ENCODE peak calls at places on chromosome X, in eight cellular contexts. L, S, G, D, M, Y, K and C are unnamed samples. For H3K36me3, the result is how much of the 10 kb centered on the place peaks cover.

GRCh38 chrX:68853665-68854251 is 24.9 kb downstream of the EFNB1 start:
- DNase-seq in L (no peak), S (no peak), G (no peak), D (no peak), M (no peak), Y (no peak), K (no peak), C (no peak)

GRCh38 chrX:9875801-9876200 is 89.6 kb downstream of the SHROOM2 start:
- DNase-seq in L (no peak), S (peak), G (no peak), D (no peak), M (no peak), Y (no peak), K (no peak), C (no peak)

GRCh38 chrX:25198891-25199290 is 183.1 kb upstream of the ARX start:
- DNase-seq in L (no peak), S (no peak), G (no peak), D (no peak), M (no peak), Y (peak), K (no peak), C (no peak)

GRCh38 chrX:103782640-103783039 is 6.0 kb downstream of the PLP1 start:
- DNase-seq in L (no peak), S (no peak), G (no peak), D (no peak), M (no peak), Y (no peak), K (no peak), C (no peak)

GRCh38 chrX:50838820-50839600 is 25.0 kb upstream of the SHROOM4 start:
- DNase-seq in L (no peak), S (no peak), G (no peak), D (no peak), M (no peak), Y (no peak), K (no peak), C (peak)

GRCh38 chrX:119398974-119399771 is at the start of gene SLC25A43:
- DNase-seq in L (peak), S (no peak), G (peak), D (no peak), M (peak), Y (no peak), K (peak), C (no peak)

GRCh38 chrX:97215166-97215565 is 331.5 kb downstream of the RPA4 start:
- DNase-seq in L (no peak), S (no peak), G (no peak), D (peak), M (no peak), Y (no peak), K (no peak), C (no peak)

GRCh38 chrX:15451913-15452312 is 41.2 kb downstream of the PIR start:
- DNase-seq in L (no peak), S (no peak), G (no peak), D (no peak), M (peak), Y (no peak), K (no peak), C (no peak)

GRCh38 chrX:132488092-132488749 is 617 bp downstream of the MBNL3 start:
- DNase-seq in L (peak), S (no peak), G (no peak), D (no peak), M (no peak), Y (no peak), K (peak), C (no peak)

GRCh38 chrX:12790878-12791252 is 347 bp upstream of the PRPS2 start:
- DNase-seq in L (no peak), S (no peak), G (no peak), D (no peak), M (no peak), Y (no peak), K (peak), C (no peak)

GRCh38 chrX:153927686-153927935 is 1.5 kb upstream of the ARHGAP4 start:
- DNase-seq in L (no peak), S (no peak), G (no peak), D (no peak), M (no peak), Y (no peak), K (peak), C (no peak)

GRCh38 chrX:18170910-18171309 is 49.8 kb downstream of the BEND2 start:
- DNase-seq in L (no peak), S (no peak), G (no peak), D (no peak), M (no peak), Y (no peak), K (no peak), C (no peak)

GRCh38 chrX:109577055-109577454 is 40.4 kb downstream of the NXT2 start:
- DNase-seq in L (no peak), S (no peak), G (no peak), D (no peak), M (no peak), Y (no peak), K (no peak), C (no peak)

GRCh38 chrX:46582325-46582724 is 8.8 kb downstream of the CHST7 start:
- DNase-seq in L (no peak), S (no peak), G (no peak), D (no peak), M (no peak), Y (no peak), K (no peak), C (no peak)

GRCh38 chrX:45711231-45711630 is 510.6 kb upstream of the DIPK2B start:
- DNase-seq in L (no peak), S (no peak), G (no peak), D (no peak), M (no peak), Y (no peak), K (no peak), C (no peak)

GRCh38 chrX:6738518-6739470 is 203.9 kb upstream of the VCX3A start:
- DNase-seq in L (no peak), S (no peak), G (no peak), D (no peak), M (no peak), Y (no peak), K (peak), C (no peak)

GRCh38 chrX:30786374-30786773 is 102.7 kb downstream of the TAB3 start:
- DNase-seq in L (no peak), S (no peak), G (no peak), D (no peak), M (no peak), Y (no peak), K (no peak), C (no peak)
- H3K4me3 ChIP-seq in L (no peak), S (no peak), G (no peak), D (no peak), M (no peak), Y (no peak), K (no peak), C (no peak)

DNA sequence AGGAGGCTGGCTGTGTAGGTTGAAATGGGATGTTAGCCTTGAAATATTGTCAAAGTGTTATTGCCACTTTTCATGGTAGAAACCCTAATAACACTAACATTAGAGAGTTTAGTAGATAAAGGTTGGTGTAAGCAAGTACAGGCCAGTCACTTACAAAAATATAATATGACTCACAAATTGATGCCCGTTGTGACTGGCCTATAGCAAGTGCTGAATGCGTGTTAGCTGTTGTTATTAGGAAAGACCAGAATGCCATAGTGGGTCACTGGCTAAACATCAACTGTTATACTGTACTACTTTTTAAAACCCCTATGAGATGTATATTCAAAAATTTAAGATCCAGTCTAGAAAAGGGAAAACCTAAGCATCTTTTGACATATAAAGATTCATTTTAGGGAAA is 20.4 kb upstream of the GDPD2 start:
- DNase-seq in L (no peak), S (no peak), G (no peak), D (no peak), M (no peak), Y (no peak), K (no peak), C (no peak)
- H3K36me3 ChIP-seq in L (under half), S (under half), G (under half), D (under half), M (under half), Y (under half), K (under half), C (under half)

DNA sequence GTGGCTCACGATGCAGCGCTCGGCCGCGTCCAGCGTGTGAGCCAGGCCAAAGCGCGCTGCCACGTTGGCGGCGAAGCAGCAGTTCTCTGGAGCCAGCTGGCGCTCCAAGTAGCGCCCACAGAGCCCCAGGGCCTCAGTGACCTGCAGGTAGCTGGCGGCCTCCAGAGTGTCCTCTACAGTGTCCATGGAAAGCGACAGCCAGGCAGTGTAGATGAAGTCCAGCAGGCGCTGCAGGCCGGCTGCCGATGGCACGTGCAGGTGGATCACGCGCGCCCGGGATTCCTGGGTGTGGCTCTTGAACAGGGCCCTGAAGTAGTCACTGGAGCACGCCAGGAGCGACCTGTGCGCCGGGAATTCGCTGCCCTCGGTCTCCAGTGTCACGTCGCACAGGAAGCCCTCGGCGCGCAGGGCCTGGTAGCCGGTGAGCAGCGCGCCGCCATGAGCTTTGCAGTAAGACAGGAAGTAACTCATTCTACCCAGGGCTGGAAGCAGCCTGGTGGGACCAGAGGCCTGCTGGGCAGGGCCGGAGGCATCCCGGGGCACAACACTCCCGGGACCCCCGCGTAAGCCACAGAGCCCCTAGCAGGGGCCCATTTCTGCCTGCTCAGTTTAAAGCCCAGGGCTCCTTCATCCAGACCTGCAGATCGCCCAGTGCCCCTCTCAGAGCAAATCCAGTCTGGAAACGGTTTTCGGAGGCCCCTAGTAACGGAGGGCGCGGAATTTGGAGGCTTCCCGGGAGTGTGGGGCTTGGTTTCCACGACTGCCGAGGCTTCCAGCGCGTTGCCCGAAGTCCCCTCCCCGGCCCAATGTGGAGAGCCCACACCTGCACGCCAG is 595 bp downstream of the KLHL34 start:
- DNase-seq in L (no peak), S (no peak), G (peak), D (no peak), M (peak), Y (peak), K (no peak), C (no peak)
- H3K4me3 ChIP-seq in L (peak), S (no peak), G (no peak), D (no peak), M (peak), Y (peak), K (no peak), C (no peak)

GRCh38 chrX:41336447-41336846 is 2.5 kb downstream of the DDX3X start:
- DNase-seq in L (no peak), S (no peak), G (no peak), D (no peak), M (no peak), Y (no peak), K (no peak), C (no peak)

GRCh38 chrX:41335590-41336331 is 1.8 kb downstream of the DDX3X start:
- DNase-seq in L (no peak), S (no peak), G (no peak), D (no peak), M (no peak), Y (no peak), K (no peak), C (no peak)

GRCh38 chrX:41337140-41337539 is 3.2 kb downstream of the DDX3X start:
- DNase-seq in L (no peak), S (no peak), G (no peak), D (no peak), M (no peak), Y (no peak), K (no peak), C (no peak)

GRCh38 chrX:41339148-41339547 is 5.2 kb downstream of the DDX3X start:
- DNase-seq in L (no peak), S (no peak), G (no peak), D (no peak), M (no peak), Y (no peak), K (no peak), C (no peak)

GRCh38 chrX:41338422-41338821 is 4.5 kb downstream of the DDX3X start:
- DNase-seq in L (no peak), S (no peak), G (no peak), D (no peak), M (no peak), Y (no peak), K (no peak), C (no peak)
- H3K36me3 ChIP-seq in L (under half), S (half or more), G (under half), D (under half), M (half or more), Y (under half), K (under half), C (under half)

DNA sequence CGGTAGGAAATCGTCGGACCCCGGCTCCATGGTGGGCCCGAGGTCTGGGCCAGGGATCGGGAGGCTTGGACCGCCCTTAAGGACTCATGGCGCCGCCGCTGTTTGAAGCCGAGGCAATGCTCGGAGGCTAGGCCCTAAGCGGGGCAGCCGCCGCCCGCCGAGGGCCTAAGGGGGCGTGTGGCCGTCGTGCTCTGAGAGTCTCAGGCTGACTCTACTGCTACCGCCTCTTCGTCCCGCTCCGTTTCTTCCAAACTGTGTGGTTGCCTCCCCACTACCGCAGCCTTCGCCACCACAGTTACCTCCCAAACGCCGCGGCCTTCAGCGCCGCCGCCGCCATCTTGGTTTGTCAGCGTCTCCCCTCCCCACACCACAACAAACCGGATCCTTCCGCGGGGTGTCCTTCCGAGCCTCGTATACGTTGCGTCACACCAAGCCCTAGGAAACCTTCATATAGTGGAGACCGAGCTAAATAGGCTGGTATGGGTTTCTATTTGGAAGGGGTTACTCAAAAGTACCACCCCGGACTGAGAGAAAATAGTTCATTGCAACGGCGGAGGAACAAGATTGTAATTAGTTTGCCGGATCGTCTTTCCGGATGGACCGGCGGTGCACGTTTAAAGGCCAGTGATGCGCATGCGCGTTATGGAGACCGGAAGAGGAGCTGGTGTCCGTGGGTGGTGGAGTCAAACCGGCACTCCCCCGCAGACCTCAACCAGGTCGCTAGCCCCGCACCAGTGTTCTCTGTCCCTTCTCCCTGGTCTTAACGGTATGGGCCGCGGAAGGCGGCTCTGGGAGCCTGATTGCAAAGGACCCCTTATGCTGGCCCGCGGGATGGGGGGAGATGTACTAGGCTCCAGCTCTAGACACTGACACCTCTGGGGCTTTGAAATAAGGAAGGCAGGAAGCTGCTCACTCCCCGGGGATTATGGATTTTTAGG is at the start of gene KDM5C:
- DNase-seq in L (peak), S (peak), G (peak), D (peak), M (peak), Y (peak), K (peak), C (peak)
- H3K4me3 ChIP-seq in L (peak), S (peak), G (peak), D (peak), M (peak), Y (peak), K (peak), C (peak)

DNA sequence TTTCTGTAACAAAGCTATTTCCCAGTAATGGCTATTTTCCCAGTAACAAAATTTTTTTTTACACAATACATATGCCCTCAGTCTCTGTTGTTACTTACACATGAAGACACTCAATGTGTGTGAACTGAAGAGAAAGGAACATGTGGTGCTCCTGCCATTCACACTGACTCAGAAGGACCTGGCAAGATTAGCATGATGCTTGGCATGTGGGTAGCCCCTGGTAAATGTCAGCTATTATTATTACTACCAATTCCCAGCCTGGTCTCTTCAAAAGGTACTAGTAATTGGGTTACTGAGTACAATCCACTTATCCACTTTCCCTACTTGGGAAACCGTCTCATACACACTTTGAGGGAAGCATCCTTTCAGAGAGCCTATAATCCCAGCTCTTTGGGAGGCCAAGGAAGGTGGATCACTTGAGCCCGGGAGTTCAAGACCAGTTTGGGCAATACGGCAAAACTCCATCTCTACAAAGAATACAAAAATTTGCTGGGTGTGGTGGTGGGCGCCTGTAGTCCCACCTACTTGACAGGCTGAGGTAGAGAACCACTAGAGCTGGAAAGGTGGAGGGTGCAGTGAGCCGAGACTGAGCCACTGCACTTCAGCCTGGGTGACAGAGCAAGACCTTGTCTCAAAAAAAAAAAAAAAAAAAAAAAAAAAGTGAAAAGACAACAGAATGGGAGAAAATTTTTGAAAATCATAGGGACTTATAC is 14.6 kb downstream of the RBBP7 start:
- DNase-seq in L (no peak), S (no peak), G (no peak), D (no peak), M (no peak), Y (no peak), K (no peak), C (no peak)
- H3K36me3 ChIP-seq in L (under half), S (half or more), G (under half), D (under half), M (half or more), Y (under half), K (under half), C (under half)

GRCh38 chrX:106917830-106918500 is 2.2 kb upstream of the CLDN2 start:
- DNase-seq in L (no peak), S (no peak), G (no peak), D (no peak), M (no peak), Y (no peak), K (no peak), C (peak)
- H3K4me3 ChIP-seq in L (peak), S (no peak), G (no peak), D (no peak), M (no peak), Y (no peak), K (no peak), C (no peak)

GRCh38 chrX:149711545-149712236 is at the start of gene MAGEA11:
- DNase-seq in L (no peak), S (no peak), G (no peak), D (no peak), M (no peak), Y (no peak), K (no peak), C (no peak)
- H3K36me3 ChIP-seq in L (under half), S (under half), G (under half), D (under half), M (under half), Y (under half), K (under half), C (under half)

GRCh38 chrX:83511208-83511607 is 3.1 kb downstream of the POU3F4 start:
- DNase-seq in L (no peak), S (no peak), G (peak), D (no peak), M (no peak), Y (no peak), K (no peak), C (no peak)

GRCh38 chrX:83508526-83509245 is 596 bp downstream of the POU3F4 start:
- DNase-seq in L (no peak), S (no peak), G (no peak), D (no peak), M (no peak), Y (no peak), K (no peak), C (no peak)

GRCh38 chrX:83508006-83508405 is at the start of gene POU3F4:
- DNase-seq in L (no peak), S (no peak), G (no peak), D (no peak), M (peak), Y (no peak), K (no peak), C (no peak)

GRCh38 chrX:83510466-83511181 is 2.5 kb downstream of the POU3F4 start:
- DNase-seq in L (no peak), S (no peak), G (peak), D (no peak), M (no peak), Y (no peak), K (no peak), C (no peak)

DNA sequence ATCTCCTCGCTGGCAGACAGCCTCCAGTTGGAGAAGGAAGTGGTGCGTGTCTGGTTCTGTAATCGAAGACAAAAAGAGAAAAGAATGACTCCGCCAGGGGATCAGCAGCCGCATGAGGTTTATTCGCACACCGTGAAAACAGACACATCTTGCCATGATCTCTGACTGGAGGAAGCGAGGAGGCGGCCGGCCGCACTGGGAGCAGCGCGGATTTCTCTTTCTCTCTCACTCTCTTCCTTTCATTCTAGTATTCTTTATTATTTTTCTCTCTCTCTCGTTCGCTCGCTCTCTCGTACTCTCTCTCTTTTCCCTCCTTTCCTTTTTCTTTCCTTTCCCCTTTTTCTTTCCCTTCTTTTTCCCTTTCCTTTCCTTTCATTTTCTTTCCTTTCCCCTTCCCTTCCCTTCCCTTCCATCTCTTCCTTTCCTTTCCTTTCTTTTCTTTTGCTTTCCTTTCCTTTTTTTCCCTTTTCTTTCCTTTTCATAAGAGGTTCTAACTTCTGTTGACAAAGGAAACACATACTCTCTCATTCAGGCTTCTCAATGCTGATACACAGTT is 1.2 kb downstream of the POU3F4 start:
- DNase-seq in L (no peak), S (no peak), G (no peak), D (no peak), M (no peak), Y (no peak), K (no peak), C (no peak)
- H3K4me3 ChIP-seq in L (no peak), S (no peak), G (no peak), D (no peak), M (no peak), Y (no peak), K (no peak), C (no peak)